ENCODE peak calls at places on chromosomes 3 and 15, in seven cellular contexts. R, W, C, P, N, T and O are unnamed samples.

GRCh38 chr15:100558771-100559254 is 30.1 kb upstream of the CERS3 start:
- ATAC-seq in R (peak), W (no peak), C (no peak), P (no peak), N (no peak), T (no peak), O (peak)

GRCh38 chr15:85118581-85118980 is 136.9 kb downstream of the PDE8A start:
- ATAC-seq in R (no peak), W (no peak), C (no peak), P (peak), N (no peak), T (peak), O (no peak)

GRCh38 chr3:102144063-102144462 is 290.8 kb upstream of the ZPLD1 start:
- ATAC-seq in R (no peak), W (no peak), C (no peak), P (no peak), N (no peak), T (no peak), O (no peak)

GRCh38 chr3:58346368-58346767 is 13.7 kb downstream of the PXK start:
- ATAC-seq in R (no peak), W (no peak), C (no peak), P (no peak), N (no peak), T (no peak), O (no peak)

GRCh38 chr15:63157891-63158431 is 684 bp upstream of the RPS27L start:
- ATAC-seq in R (peak), W (peak), C (peak), P (peak), N (peak), T (peak), O (peak)

GRCh38 chr15:90097475-90097874 is 4.8 kb downstream of the IDH2 start:
- ATAC-seq in R (peak), W (peak), C (no peak), P (no peak), N (peak), T (no peak), O (peak)

GRCh38 chr3:60192297-60193114 is 1058.7 kb downstream of the FHIT start:
- ATAC-seq in R (peak), W (no peak), C (no peak), P (no peak), N (no peak), T (no peak), O (peak)

GRCh38 chr3:32401141-32401540 is 9.5 kb downstream of the CMTM7 start:
- ATAC-seq in R (peak), W (peak), C (peak), P (peak), N (peak), T (no peak), O (peak)

GRCh38 chr3:123327956-123328850 is 120.7 kb downstream of the ADCY5 start:
- ATAC-seq in R (no peak), W (peak), C (no peak), P (no peak), N (no peak), T (no peak), O (no peak)

GRCh38 chr3:141514382-141514781 is 27.6 kb downstream of the RASA2 start:
- ATAC-seq in R (no peak), W (no peak), C (no peak), P (no peak), N (no peak), T (no peak), O (no peak)

GRCh38 chr3:17481116-17481515 is 261.3 kb downstream of the TBC1D5 start:
- ATAC-seq in R (no peak), W (no peak), C (no peak), P (peak), N (no peak), T (peak), O (no peak)

GRCh38 chr3:26962419-26963355 is 340.1 kb downstream of the LRRC3B start:
- ATAC-seq in R (no peak), W (no peak), C (no peak), P (peak), N (no peak), T (peak), O (no peak)

GRCh38 chr3:58084788-58085543 is 76.7 kb downstream of the FLNB start:
- ATAC-seq in R (peak), W (no peak), C (no peak), P (no peak), N (no peak), T (no peak), O (no peak)

GRCh38 chr15:30922469-30923311 is 19.0 kb downstream of the FAN1 start:
- ATAC-seq in R (no peak), W (no peak), C (no peak), P (peak), N (no peak), T (peak), O (no peak)

GRCh38 chr3:85161544-85161943 is 202.8 kb downstream of the CADM2 start:
- ATAC-seq in R (no peak), W (no peak), C (no peak), P (no peak), N (no peak), T (no peak), O (no peak)

GRCh38 chr3:39937874-39938273 is 128.5 kb downstream of the MYRIP start:
- ATAC-seq in R (no peak), W (no peak), C (no peak), P (peak), N (no peak), T (peak), O (no peak)

GRCh38 chr3:152331975-152332374 is 63.2 kb downstream of the MBNL1 start:
- ATAC-seq in R (no peak), W (peak), C (no peak), P (no peak), N (no peak), T (no peak), O (no peak)

GRCh38 chr3:56754753-56755365 is 46.9 kb downstream of the ARHGEF3 start:
- ATAC-seq in R (peak), W (peak), C (no peak), P (peak), N (peak), T (peak), O (peak)

GRCh38 chr3:83034806-83035703 is 1273.6 kb upstream of the GBE1 start:
- ATAC-seq in R (no peak), W (no peak), C (no peak), P (no peak), N (no peak), T (no peak), O (peak)